ENCODE peak calls at places on chromosomes 3 and 15, in five cellular contexts. D is SK-N-SH, M is HCT116, W is HepG2, J is K562. P is an unnamed sample.

GRCh38 chr15:26029146-26029545 is 166.0 kb upstream of the ATP10A start:
- DNase-seq in D (no peak), M (no peak), W (no peak), J (no peak), P (no peak)

GRCh38 chr3:121736112-121736511 is 13.4 kb downstream of the GOLGB1 start:
- DNase-seq in D (no peak), M (no peak), W (no peak), J (no peak), P (no peak)

GRCh38 chr3:49899815-49900214 is 3.9 kb downstream of the MST1R start:
- DNase-seq in D (peak; percentile 58), M (no peak), W (no peak), J (peak; percentile 27), P (no peak)

GRCh38 chr3:175857666-175858270 is 998.6 kb downstream of the NAALADL2 start:
- DNase-seq in D (no peak), M (no peak), W (no peak), J (no peak), P (no peak)

GRCh38 chr3:77042892-77043291 is 3.0 kb downstream of the ROBO2 start:
- DNase-seq in D (peak; percentile 30), M (no peak), W (no peak), J (no peak), P (no peak)

GRCh38 chr3:127690823-127691452 is 18.2 kb downstream of the ABTB1 start:
- DNase-seq in D (peak; percentile 73), M (peak; percentile 43), W (peak; percentile 59), J (no peak), P (peak; percentile 35)

GRCh38 chr3:15108082-15108545 is 9.2 kb upstream of the RBSN start:
- DNase-seq in D (peak; percentile 86), M (peak; percentile 65), W (peak; percentile 64), J (peak; percentile 92), P (peak; percentile 67)

GRCh38 chr3:95438274-95438673 is 1375.4 kb downstream of the NSUN3 start:
- DNase-seq in D (no peak), M (no peak), W (no peak), J (no peak), P (peak; percentile 23)

GRCh38 chr15:25175789-25176615 is 221.2 kb downstream of the SNRPN start:
- DNase-seq in D (peak; percentile 1), M (no peak), W (no peak), J (no peak), P (no peak)

GRCh38 chr3:175620532-175620931 is 761.4 kb downstream of the NAALADL2 start:
- DNase-seq in D (no peak), M (no peak), W (no peak), J (no peak), P (no peak)

GRCh38 chr3:175861916-175862315 is 1002.8 kb downstream of the NAALADL2 start:
- DNase-seq in D (no peak), M (no peak), W (no peak), J (no peak), P (no peak)

GRCh38 chr15:60376677-60377095 is 21.1 kb downstream of the ANXA2 start:
- DNase-seq in D (no peak), M (no peak), W (no peak), J (no peak), P (no peak)

GRCh38 chr15:60972301-60972700 is 256.8 kb downstream of the RORA start:
- DNase-seq in D (no peak), M (no peak), W (no peak), J (no peak), P (no peak)

GRCh38 chr3:194404365-194405140 is 5.5 kb upstream of the GP5 start:
- DNase-seq in D (no peak), M (peak; percentile 49), W (peak; percentile 52), J (no peak), P (peak; percentile 30)

GRCh38 chr15:63523306-63523990 is 19.1 kb downstream of the USP3 start:
- DNase-seq in D (no peak), M (no peak), W (no peak), J (no peak), P (no peak)
- H3K4me3 ChIP-seq in D (no peak overlapping the region), M (no peak overlapping the region), W (no peak overlapping the region), J (no peak overlapping the region), P (no peak overlapping the region)

GRCh38 chr3:188926741-188927650 is 244.8 kb upstream of the TPRG1 start:
- DNase-seq in D (no peak), M (no peak), W (no peak), J (no peak), P (no peak)

GRCh38 chr3:188931531-188931930 is 240.2 kb upstream of the TPRG1 start:
- DNase-seq in D (no peak), M (no peak), W (no peak), J (no peak), P (no peak)

GRCh38 chr3:188926141-188926540 is 245.6 kb upstream of the TPRG1 start:
- DNase-seq in D (no peak), M (no peak), W (no peak), J (no peak), P (no peak)

GRCh38 chr3:188927971-188928370 is 243.8 kb upstream of the TPRG1 start:
- DNase-seq in D (no peak), M (no peak), W (no peak), J (no peak), P (no peak)

DNA sequence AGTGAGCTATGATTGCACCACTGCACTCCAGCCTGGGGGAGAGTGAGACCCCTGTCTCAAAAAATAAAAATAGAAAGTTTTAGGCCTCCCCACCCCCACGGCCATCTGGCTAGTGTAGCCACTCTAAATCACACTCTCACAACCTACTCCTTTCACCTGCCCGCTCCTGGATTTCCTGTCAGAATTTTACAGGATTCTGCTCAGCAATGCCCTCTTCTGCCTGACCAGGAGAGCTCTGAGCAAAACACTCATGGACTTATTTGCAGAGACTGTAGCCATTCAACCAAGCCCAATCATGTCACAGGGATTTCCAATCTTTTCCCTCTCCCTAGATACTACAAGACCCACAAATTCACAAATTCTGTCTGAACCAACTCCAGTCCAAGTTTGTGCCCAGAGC is 242.6 kb upstream of the TPRG1 start:
- DNase-seq in D (no peak), M (no peak), W (peak; percentile 35), J (no peak), P (no peak)
- TF ChIP-seq YY1 in D (no peak), M (no peak), W (no peak), J (no peak), P (no peak)

DNA sequence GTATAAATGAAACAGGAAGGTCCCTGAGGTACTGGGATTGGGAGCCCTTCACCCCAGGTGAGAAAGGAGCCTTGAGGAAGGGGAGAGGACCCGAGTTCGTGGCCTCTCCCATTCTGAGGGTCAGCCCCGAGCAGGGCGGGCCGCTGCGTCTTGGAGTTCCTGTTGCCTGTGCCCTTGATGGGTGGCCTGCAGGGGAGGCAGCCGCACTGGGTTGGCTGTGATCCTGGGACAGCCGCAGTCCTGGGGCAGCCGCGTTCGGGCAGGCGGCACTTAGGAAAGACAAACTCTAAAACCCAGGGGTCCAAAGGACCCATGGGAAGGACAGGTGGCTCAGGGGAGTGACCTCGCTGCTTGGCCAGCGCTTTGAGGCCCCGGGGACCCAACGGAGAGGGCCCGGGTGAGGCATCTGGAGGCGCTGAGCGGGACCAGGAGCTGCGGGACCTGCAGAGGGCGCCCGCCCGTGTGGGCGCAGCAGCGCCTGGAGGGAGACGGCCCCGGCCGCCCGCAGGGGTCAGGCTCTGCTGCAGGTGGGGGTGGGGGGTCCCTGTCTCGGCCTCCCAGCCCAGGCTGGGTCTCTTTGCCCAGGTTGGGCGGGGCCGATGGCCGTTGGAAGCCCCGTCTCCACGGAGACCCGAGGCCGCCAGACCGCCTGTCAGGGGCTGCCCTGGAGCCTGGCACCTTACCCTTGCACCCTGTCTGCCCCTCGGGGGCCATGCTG is 65.1 kb downstream of the HMCES start:
- DNase-seq in D (no peak), M (peak; percentile 21), W (no peak), J (peak; percentile 66), P (no peak)
- H3K4me3 ChIP-seq in D (no peak overlapping the region), M (no peak overlapping the region), W (peak overlapping the region; percentile 55), J (peak overlapping the region; percentile 23), P (peak overlapping the region; percentile 47)

GRCh38 chr3:134693226-134693625 is 42.4 kb upstream of the KY start:
- DNase-seq in D (no peak), M (no peak), W (no peak), J (no peak), P (no peak)

GRCh38 chr3:134693804-134694203 is 43.0 kb upstream of the KY start:
- DNase-seq in D (no peak), M (no peak), W (no peak), J (no peak), P (no peak)

GRCh38 chr3:134694445-134694844 is 43.6 kb upstream of the KY start:
- DNase-seq in D (no peak), M (no peak), W (no peak), J (no peak), P (peak; percentile 3)

GRCh38 chr3:134696155-134696554 is 45.3 kb upstream of the KY start:
- DNase-seq in D (no peak), M (no peak), W (no peak), J (no peak), P (no peak)

DNA sequence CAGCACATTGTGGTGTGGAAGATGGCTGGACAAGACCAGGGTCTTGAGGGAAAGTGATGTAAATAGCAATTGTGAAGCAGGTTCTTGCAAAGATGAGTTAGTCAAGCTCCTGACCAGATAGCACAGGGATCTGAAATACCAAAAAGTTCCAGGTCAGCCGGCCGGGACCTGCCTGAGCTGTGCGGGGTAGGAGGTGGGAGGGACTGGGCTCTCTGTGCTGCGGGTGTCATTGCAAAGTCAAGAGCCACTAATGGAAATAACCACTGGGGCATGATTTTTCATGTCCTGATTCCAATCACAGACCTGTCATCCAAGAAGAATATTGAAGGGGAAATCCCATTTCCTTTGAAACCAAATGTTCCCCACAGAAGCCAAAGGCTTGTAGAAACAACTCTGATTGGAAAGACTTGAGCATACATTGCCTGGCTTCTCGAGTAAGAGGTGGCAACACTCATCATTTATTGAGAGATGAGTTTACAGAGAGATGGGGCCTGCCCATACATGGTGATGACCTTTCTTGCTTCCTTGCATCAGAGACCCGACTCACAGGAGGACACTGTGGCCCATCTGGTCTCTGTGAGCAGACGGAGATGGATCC is 44.2 kb upstream of the KY start:
- DNase-seq in D (no peak), M (no peak), W (no peak), J (no peak), P (no peak)
- TF ChIP-seq YY1 in D (no peak), M (no peak), W (no peak), J (no peak), P (no peak)

DNA sequence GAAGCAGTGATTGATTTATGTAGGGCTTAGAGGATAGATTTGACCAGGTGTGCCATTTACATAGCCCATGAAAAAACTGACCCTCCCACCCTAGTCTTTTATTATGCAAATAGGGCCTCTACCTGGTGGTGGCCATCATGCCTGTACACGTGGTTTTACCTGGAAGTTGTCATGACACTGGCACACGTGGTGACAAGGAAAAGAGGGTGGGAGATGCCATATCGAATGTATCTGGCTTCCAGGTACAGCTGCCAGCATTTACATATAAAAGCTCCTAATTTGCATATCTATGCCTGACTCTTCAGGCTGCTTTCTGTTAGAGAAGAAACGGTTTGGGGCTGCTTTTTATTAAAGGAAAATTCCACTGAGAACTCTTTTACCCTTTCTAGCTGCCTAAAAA is 35.0 kb upstream of the DNAJC13 start:
- DNase-seq in D (no peak), M (no peak), W (no peak), J (no peak), P (no peak)
- H3K4me3 ChIP-seq in D (no peak overlapping the region), M (no peak overlapping the region), W (no peak overlapping the region), J (no peak overlapping the region), P (no peak overlapping the region)

DNA sequence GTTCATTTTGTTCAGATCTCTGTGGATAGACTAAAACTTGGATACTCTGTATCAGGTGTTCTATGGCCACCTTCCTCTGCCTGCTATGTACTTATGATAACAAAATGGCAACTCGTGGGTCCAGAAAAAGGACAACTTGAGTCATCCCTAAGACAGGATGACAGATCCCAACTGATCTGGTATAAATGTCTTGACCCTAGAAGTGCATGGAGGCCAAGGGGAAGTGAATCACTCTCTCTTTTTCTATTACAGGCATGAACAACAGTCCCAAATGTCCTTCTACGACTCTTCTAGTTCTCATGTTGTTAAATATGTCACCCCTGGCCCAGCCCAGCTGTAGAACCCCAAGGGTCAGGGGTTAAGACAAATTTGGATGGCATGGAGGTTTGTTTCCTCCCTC is 29.9 kb downstream of the CMTM6 start:
- DNase-seq in D (no peak), M (no peak), W (no peak), J (no peak), P (no peak)
- TF ChIP-seq YY1 in D (no peak), M (no peak), W (no peak), J (no peak), P (no peak)